ENCODE peak calls at places on chromosomes 1 and 21, in eight cellular contexts. Z, N, L, E, H, C, U and V are unnamed samples.

GRCh38 chr21:33836408-33836807 is 79.2 kb downstream of the ATP5PO start:
- DNase-seq in L (no peak), C (no peak), U (no peak), N (no peak), E (no peak), H (peak; percentile 56), Z (no peak), V (no peak)

GRCh38 chr1:194159941-194160340 is 973.5 kb upstream of the B3GALT2 start:
- DNase-seq in E (no peak), H (no peak), L (peak; percentile 6), N (no peak), Z (no peak), U (no peak), C (no peak), V (no peak)

GRCh38 chr1:235008239-235008638 is 120.4 kb downstream of the TOMM20 start:
- DNase-seq in C (no peak), H (no peak), U (no peak), L (no peak), E (no peak), N (no peak), Z (no peak), V (no peak)

GRCh38 chr1:171868217-171868616 is 26.9 kb downstream of the DNM3 start:
- DNase-seq in U (no peak), E (no peak), N (no peak), C (no peak), H (no peak), Z (no peak), L (peak; percentile 23), V (no peak)

GRCh38 chr1:227916655-227917054 is 31.1 kb downstream of the WNT9A start:
- DNase-seq in N (no peak), H (no peak), U (no peak), L (no peak), E (no peak), C (no peak), Z (no peak), V (no peak)

GRCh38 chr1:40416709-40417108 is 33.6 kb upstream of the ZFP69B start:
- DNase-seq in L (no peak), E (no peak), C (no peak), N (no peak), H (no peak), Z (no peak), U (no peak), V (no peak)

GRCh38 chr1:11526071-11526895 is 47.3 kb downstream of the DISP3 start:
- DNase-seq in H (peak; percentile 48), E (peak; percentile 67), N (no peak), C (no peak), L (no peak), Z (no peak), U (no peak), V (no peak)

GRCh38 chr1:211637066-211637465 is 38.4 kb downstream of the NEK2 start:
- DNase-seq in E (no peak), C (no peak), N (no peak), U (no peak), L (peak; percentile 36), H (peak; percentile 9), Z (no peak), V (no peak)

GRCh38 chr1:230028602-230029223 is 38.3 kb upstream of the GALNT2 start:
- DNase-seq in E (no peak), N (no peak), Z (no peak), L (no peak), C (no peak), H (no peak), U (no peak), V (no peak)

GRCh38 chr1:151166506-151166956 is 587 bp downstream of the SCNM1 start:
- DNase-seq in N (no peak), L (peak; percentile 70), H (no peak), C (no peak), E (no peak), U (peak; percentile 40), Z (no peak), V (no peak)

GRCh38 chr1:119773711-119774241 is 5.1 kb upstream of the HMGCS2 start:
- DNase-seq in L (peak; percentile 59), U (no peak), N (no peak), E (no peak), H (no peak), C (peak; percentile 36), Z (no peak), V (peak; percentile 29)
- H3K4me3 ChIP-seq in L (no peak overlapping the region), U (no peak overlapping the region), N (no peak overlapping the region), E (no peak overlapping the region), H (no peak overlapping the region), C (no peak overlapping the region), Z (no peak overlapping the region), V (no peak overlapping the region)

GRCh38 chr1:167678838-167679237 is 42.9 kb upstream of the MPZL1 start:
- DNase-seq in U (no peak), Z (no peak), E (no peak), C (no peak), L (no peak), H (no peak), N (no peak), V (no peak)

GRCh38 chr1:167676916-167677848 is 44.6 kb upstream of the MPZL1 start:
- DNase-seq in L (no peak), E (no peak), N (no peak), H (no peak), C (no peak), Z (no peak), U (peak; percentile 62), V (no peak)

GRCh38 chr1:167678422-167678821 is 43.4 kb upstream of the MPZL1 start:
- DNase-seq in H (no peak), C (no peak), L (no peak), N (no peak), Z (no peak), U (no peak), E (no peak), V (no peak)

GRCh38 chr1:167675440-167675839 is 45.4 kb downstream of the RCSD1 start:
- DNase-seq in C (no peak), N (no peak), Z (no peak), L (no peak), U (no peak), E (no peak), H (no peak), V (no peak)

GRCh38 chr1:167676205-167676915 is 45.4 kb upstream of the MPZL1 start:
- DNase-seq in U (peak; percentile 86), E (no peak), N (no peak), Z (no peak), C (no peak), L (no peak), H (no peak), V (no peak)
- TF ChIP-seq CTCF in U (no peak), E (no peak), N (no peak), Z (no peak), C (no peak), L (no peak), H (no peak), V (no peak)

GRCh38 chr1:55347786-55348185 is 132.6 kb upstream of the USP24 start:
- DNase-seq in U (no peak), N (no peak), L (peak; percentile 13), H (no peak), Z (no peak), C (no peak), E (no peak), V (no peak)
- H3K4me3 ChIP-seq in U (no peak overlapping the region), N (no peak overlapping the region), L (no peak overlapping the region), H (no peak overlapping the region), Z (no peak overlapping the region), C (no peak overlapping the region), E (no peak overlapping the region), V (no peak overlapping the region)

DNA sequence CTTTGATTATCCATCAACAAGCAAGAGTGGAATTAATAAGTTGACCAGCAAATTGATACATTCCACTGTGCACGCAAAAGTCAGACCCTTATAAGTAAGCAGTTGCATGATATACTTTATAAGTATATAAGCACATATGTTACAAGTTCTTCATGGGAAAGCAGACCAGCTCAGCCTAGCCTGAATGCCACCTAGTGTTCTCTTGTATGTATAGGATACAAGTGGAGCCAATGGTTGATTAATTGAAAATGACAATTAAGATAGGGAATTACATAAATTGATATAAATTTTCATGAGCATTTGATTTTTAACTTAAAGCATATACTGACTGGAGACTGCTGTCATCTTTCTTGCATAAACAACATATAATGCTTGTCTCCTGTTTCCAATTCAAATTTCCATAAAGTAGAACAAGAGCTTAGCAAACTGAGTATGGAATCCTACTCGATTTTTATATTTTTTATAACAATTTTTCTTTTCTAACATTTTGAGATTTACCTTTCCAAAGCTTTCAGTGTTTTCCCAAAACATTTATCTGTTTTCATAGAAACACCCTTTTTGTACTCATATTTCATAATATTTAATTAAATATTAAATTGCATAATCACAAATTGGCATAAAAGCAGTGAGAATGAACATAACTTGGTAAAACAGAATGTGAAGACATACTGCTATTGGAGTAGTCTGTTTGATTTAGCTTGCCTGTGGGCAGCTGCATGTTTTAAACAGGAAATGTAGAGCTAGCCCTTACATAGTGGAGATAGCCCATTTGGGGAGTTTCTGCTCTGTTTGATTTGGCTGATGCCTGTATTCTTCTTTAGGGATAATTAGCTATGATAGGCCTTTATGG is 62.8 kb downstream of the MAGI3 start:
- DNase-seq in U (peak; percentile 55), N (no peak), L (peak; percentile 67), E (no peak), C (no peak), Z (no peak), H (no peak), V (no peak)
- TF ChIP-seq CTCF in U (peak; percentile 31), N (peak; percentile 44), L (peak; percentile 68), E (peak; percentile 24), C (peak; percentile 36), Z (peak; percentile 49), H (no peak), V (peak; percentile 55)

DNA sequence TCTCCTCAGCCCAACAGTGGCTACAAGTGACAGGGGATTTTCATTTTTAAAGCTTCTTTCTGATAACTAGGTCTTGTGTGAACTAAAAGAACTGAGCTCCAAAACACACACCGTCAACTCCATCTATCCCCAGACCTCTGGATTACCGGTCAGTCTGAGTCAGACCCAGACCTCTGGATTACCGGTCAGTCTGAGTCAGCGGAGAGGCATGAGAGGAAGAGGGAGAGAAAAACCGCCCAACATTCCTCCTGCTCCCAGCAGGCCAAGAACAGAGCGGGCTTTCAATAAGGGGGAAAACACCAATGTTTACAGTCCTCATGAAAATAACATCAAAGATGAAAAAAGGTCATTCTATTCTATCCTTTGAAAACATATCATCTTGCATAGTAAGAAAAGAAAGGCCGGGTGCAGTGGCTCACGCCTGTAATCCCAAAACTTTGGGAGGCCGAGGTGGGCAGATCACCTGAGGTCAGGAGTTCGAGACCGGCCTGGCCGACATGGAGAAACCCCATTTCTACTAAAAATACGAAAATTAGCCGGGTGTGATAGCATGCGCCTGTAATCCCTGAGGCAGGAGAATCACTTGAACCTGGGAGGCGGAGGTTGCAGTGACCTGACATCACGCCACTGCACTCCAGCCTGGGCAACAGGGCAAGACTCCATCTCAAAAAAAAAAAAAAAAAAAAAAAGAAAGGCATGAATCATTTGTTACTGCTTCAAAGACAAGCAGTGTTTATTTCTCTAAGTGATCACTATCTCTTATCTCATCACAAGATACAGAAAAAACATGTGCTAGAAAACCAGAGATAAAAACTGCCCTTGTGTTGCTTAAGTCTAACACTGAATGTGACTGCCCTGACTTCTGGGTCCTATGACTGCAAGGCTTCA is 3.4 kb downstream of the PTTG1IP start:
- DNase-seq in N (peak; percentile 51), Z (no peak), L (peak; percentile 95), C (peak; percentile 61), H (peak; percentile 83), E (no peak), U (no peak), V (peak; percentile 79)
- H3K4me3 ChIP-seq in N (peak overlapping the region; percentile 39), Z (no peak overlapping the region), L (no peak overlapping the region), C (peak overlapping the region; percentile 21), H (peak overlapping the region; percentile 93), E (no peak overlapping the region), U (no peak overlapping the region), V (no peak overlapping the region)

DNA sequence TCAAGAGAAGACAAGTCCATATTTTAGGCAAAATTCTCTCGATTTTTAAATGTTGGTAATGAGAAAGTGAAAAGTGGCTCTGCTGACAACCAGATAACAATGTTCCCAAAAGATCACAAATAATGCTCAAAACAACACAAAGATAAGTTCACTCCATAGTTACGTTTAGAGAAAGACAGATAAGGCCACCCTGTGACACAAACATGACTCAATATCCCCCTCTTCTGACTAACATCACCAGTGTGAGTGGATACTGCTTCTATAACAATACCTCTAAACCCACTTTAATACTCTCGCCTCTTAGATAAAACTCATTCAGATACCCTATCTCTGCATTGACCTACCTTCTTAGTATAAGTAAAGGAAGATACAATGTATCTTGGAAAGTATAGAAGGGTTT is 51.2 kb upstream of the RGS7 start:
- DNase-seq in U (no peak), L (peak; percentile 23), Z (no peak), H (no peak), N (no peak), E (no peak), C (no peak), V (no peak)
- TF ChIP-seq CTCF in U (no peak), L (no peak), Z (peak; percentile 41), H (no peak), N (no peak), E (no peak), C (no peak), V (peak; percentile 34)